ENCODE peak calls at places on chromosomes 1 and 21, in six cellular contexts. J is stimulated activated CD8-positive, alpha-beta memory T cell treated with anti-CD3 and anti-CD28 coated beads, Interleukin-7, amount 100 ng/mL, for 1 hour; T is heart left ventricle; F is HFF-Myc; L is Calu3; R is HCEC 1CT. Y is an unnamed sample.

GRCh38 chr1:89457046-89457445 is 67.6 kb upstream of the LRRC8B start:
- DNase-seq in J (no peak), R (no peak), T (no peak), L (no peak), F (no peak), Y (no peak)

GRCh38 chr1:229087339-229087738 is 183.6 kb upstream of the RAB4A start:
- DNase-seq in F (no peak), J (no peak), R (no peak), T (no peak), L (no peak), Y (no peak)

GRCh38 chr1:234533975-234534876 is 55.2 kb upstream of the TARBP1 start:
- DNase-seq in L (no peak), F (peak), J (no peak), T (peak), R (peak), Y (no peak)

GRCh38 chr1:6392081-6392879 is 1.3 kb downstream of the ACOT7 start:
- DNase-seq in F (no peak), L (no peak), R (no peak), J (no peak), T (no peak), Y (peak)

GRCh38 chr1:160429702-160430535 is 29.6 kb downstream of the VANGL2 start:
- DNase-seq in R (no peak), F (no peak), J (no peak), T (no peak), L (no peak), Y (no peak)

GRCh38 chr1:241180569-241180968 is 176.4 kb downstream of the RGS7 start:
- DNase-seq in F (no peak), R (no peak), T (no peak), J (no peak), L (no peak), Y (no peak)

GRCh38 chr1:145750444-145750843 is 31.1 kb downstream of the CD160 start:
- DNase-seq in T (no peak), L (no peak), J (no peak), R (no peak), F (no peak), Y (no peak)

GRCh38 chr1:36298640-36299039 is 7.5 kb upstream of the SH3D21 start:
- DNase-seq in T (no peak), J (no peak), F (no peak), L (no peak), R (no peak), Y (no peak)

GRCh38 chr21:17196619-17197018 is 316.2 kb upstream of the CXADR start:
- DNase-seq in F (no peak), R (no peak), L (no peak), J (no peak), T (no peak), Y (no peak)

GRCh38 chr1:12436817-12437599 is 181.0 kb downstream of the DHRS3 start:
- DNase-seq in F (no peak), J (no peak), L (no peak), R (peak), T (no peak), Y (no peak)

GRCh38 chr1:216111842-216112241 is 311.4 kb downstream of the USH2A start:
- DNase-seq in T (no peak), R (peak), L (no peak), F (no peak), J (no peak), Y (peak)

GRCh38 chr1:80155371-80155770 is 1148.8 kb upstream of the ADGRL4 start:
- DNase-seq in J (no peak), F (no peak), R (peak), L (peak), T (no peak), Y (no peak)

GRCh38 chr1:162846256-162847212 is 14.4 kb downstream of the CCDC190 start:
- DNase-seq in L (no peak), F (no peak), T (no peak), R (peak), J (no peak), Y (no peak)

GRCh38 chr1:229336345-229336744 is 6.5 kb downstream of the CCSAP start:
- DNase-seq in J (no peak), L (no peak), R (no peak), F (no peak), T (no peak), Y (no peak)

GRCh38 chr1:48007044-48007443 is 9.9 kb upstream of the TRABD2B start:
- DNase-seq in R (no peak), J (no peak), T (no peak), L (no peak), F (no peak), Y (no peak)

GRCh38 chr1:40760984-40761383 is 22.6 kb upstream of the KCNQ4 start:
- DNase-seq in R (no peak), L (no peak), T (no peak), J (no peak), F (no peak), Y (no peak)

GRCh38 chr1:115112496-115113375 is 23.4 kb upstream of the TSPAN2 start:
- DNase-seq in J (peak), F (no peak), T (no peak), R (no peak), L (peak), Y (no peak)

GRCh38 chr1:5849550-5849949 is 142.7 kb downstream of the NPHP4 start:
- DNase-seq in R (no peak), F (no peak), J (no peak), T (no peak), L (no peak), Y (no peak)

GRCh38 chr1:173867141-173867752 is 542 bp downstream of the GAS5 start:
- DNase-seq in J (no peak), F (no peak), T (no peak), L (peak), R (peak), Y (no peak)

GRCh38 chr1:219416598-219417238 is 196.2 kb downstream of the ZC3H11B start:
- DNase-seq in T (no peak), R (peak), L (peak), F (peak), J (peak), Y (peak)

GRCh38 chr1:37472281-37472680 is 2.1 kb upstream of the ZC3H12A start:
- DNase-seq in T (no peak), F (no peak), J (no peak), L (no peak), R (no peak), Y (no peak)

GRCh38 chr1:20837554-20838192 is 50.6 kb upstream of the HP1BP3 start:
- DNase-seq in J (no peak), R (no peak), F (no peak), T (no peak), L (no peak), Y (no peak)

GRCh38 chr1:34371829-34372532 is 195.3 kb downstream of the C1orf94 start:
- DNase-seq in J (no peak), T (no peak), L (no peak), F (no peak), R (no peak), Y (no peak)

GRCh38 chr1:215523906-215524305 is 43.2 kb upstream of the KCTD3 start:
- DNase-seq in F (no peak), J (no peak), L (no peak), T (no peak), R (peak), Y (no peak)

GRCh38 chr1:156090822-156091188 is 8.5 kb upstream of the MEX3A start:
- DNase-seq in R (peak), L (peak), T (peak), F (no peak), J (peak), Y (peak)

GRCh38 chr1:179175011-179175934 is 54.2 kb downstream of the ABL2 start:
- DNase-seq in F (no peak), R (peak), L (peak), T (no peak), J (no peak), Y (no peak)

GRCh38 chr1:32125313-32125712 is 17.5 kb downstream of the KPNA6 start:
- DNase-seq in T (no peak), J (no peak), F (no peak), R (no peak), L (no peak), Y (no peak)

GRCh38 chr1:104082221-104082620 is 332.5 kb downstream of the AMY1C start:
- DNase-seq in L (no peak), T (no peak), R (no peak), F (no peak), J (no peak), Y (no peak)

GRCh38 chr1:115184951-115185331 is 95.6 kb upstream of the TSPAN2 start:
- DNase-seq in L (no peak), R (peak), F (no peak), T (no peak), J (no peak), Y (no peak)

GRCh38 chr1:226135709-226136108 is 50.8 kb downstream of the ACBD3 start:
- DNase-seq in L (no peak), J (no peak), R (no peak), T (no peak), F (no peak), Y (no peak)

GRCh38 chr1:227035316-227035715 is 95.2 kb downstream of the COQ8A start:
- DNase-seq in R (no peak), L (no peak), J (no peak), T (no peak), F (no peak), Y (no peak)

GRCh38 chr1:44870096-44870495 is 27.0 kb upstream of the PTCH2 start:
- DNase-seq in J (no peak), T (no peak), R (no peak), L (no peak), F (no peak), Y (no peak)

GRCh38 chr1:68675336-68675735 is 178.5 kb upstream of the DEPDC1 start:
- DNase-seq in L (no peak), F (no peak), T (no peak), J (no peak), R (no peak), Y (no peak)

GRCh38 chr1:226882631-226883409 is 12.4 kb downstream of the PSEN2 start:
- DNase-seq in J (no peak), L (no peak), T (no peak), F (no peak), R (peak), Y (no peak)